ENCODE peak calls at places on chromosomes 4 and X, in eight cellular contexts. One of them, this sample, is unnamed.

GRCh38 chrX:85963736-85964135 is 83.6 kb downstream of the CHM start:
- DNase-seq in kidney epithelial cell: peak; percentile 35
- DNase-seq in cerebellar cortex: no peak
- DNase-seq in left ventricle myocardium superior: no peak
- DNase-seq in activated CD4-positive, alpha-beta T cell treated with anti-CD3 and anti-CD28 coated beads, Interleukin-2, amount 10 ng/mL, durations not matched to agents 7 days and 5 days: no peak
- DNase-seq in KG1: no peak
- DNase-seq in NCI-H1930: no peak
- DNase-seq in pons: peak; percentile 12
- DNase-seq in this sample: no peak

GRCh38 chr4:6772223-6772928 is 10.2 kb upstream of the KIAA0232 start:
- DNase-seq in kidney epithelial cell: no peak
- DNase-seq in cerebellar cortex: peak; percentile 34
- DNase-seq in left ventricle myocardium superior: peak; percentile 60
- DNase-seq in activated CD4-positive, alpha-beta T cell treated with anti-CD3 and anti-CD28 coated beads, Interleukin-2, amount 10 ng/mL, durations not matched to agents 7 days and 5 days: no peak
- DNase-seq in KG1: no peak
- DNase-seq in NCI-H1930: no peak
- DNase-seq in pons: no peak
- DNase-seq in this sample: no peak

GRCh38 chrX:150334100-150334499 is 29.0 kb upstream of the MAMLD1 start:
- DNase-seq in kidney epithelial cell: no peak
- DNase-seq in cerebellar cortex: no peak
- DNase-seq in left ventricle myocardium superior: peak; percentile 52
- DNase-seq in activated CD4-positive, alpha-beta T cell treated with anti-CD3 and anti-CD28 coated beads, Interleukin-2, amount 10 ng/mL, durations not matched to agents 7 days and 5 days: no peak
- DNase-seq in KG1: no peak
- DNase-seq in NCI-H1930: no peak
- DNase-seq in pons: no peak
- DNase-seq in this sample: no peak

GRCh38 chr4:40349561-40350198 is 14.5 kb downstream of the CHRNA9 start:
- DNase-seq in kidney epithelial cell: peak; percentile 29
- DNase-seq in cerebellar cortex: no peak
- DNase-seq in left ventricle myocardium superior: no peak
- DNase-seq in activated CD4-positive, alpha-beta T cell treated with anti-CD3 and anti-CD28 coated beads, Interleukin-2, amount 10 ng/mL, durations not matched to agents 7 days and 5 days: no peak
- DNase-seq in KG1: no peak
- DNase-seq in NCI-H1930: no peak
- DNase-seq in pons: no peak
- DNase-seq in this sample: no peak

GRCh38 chr4:100933628-100934027 is 413.7 kb downstream of the PPP3CA start:
- DNase-seq in kidney epithelial cell: no peak
- DNase-seq in cerebellar cortex: peak; percentile 24
- DNase-seq in left ventricle myocardium superior: no peak
- DNase-seq in activated CD4-positive, alpha-beta T cell treated with anti-CD3 and anti-CD28 coated beads, Interleukin-2, amount 10 ng/mL, durations not matched to agents 7 days and 5 days: no peak
- DNase-seq in KG1: no peak
- DNase-seq in NCI-H1930: no peak
- DNase-seq in pons: no peak
- DNase-seq in this sample: no peak

GRCh38 chr4:71783972-71784371 is at the start of gene GC:
- DNase-seq in kidney epithelial cell: no peak
- DNase-seq in cerebellar cortex: no peak
- DNase-seq in left ventricle myocardium superior: no peak
- DNase-seq in activated CD4-positive, alpha-beta T cell treated with anti-CD3 and anti-CD28 coated beads, Interleukin-2, amount 10 ng/mL, durations not matched to agents 7 days and 5 days: no peak
- DNase-seq in KG1: no peak
- DNase-seq in NCI-H1930: no peak
- DNase-seq in pons: no peak
- DNase-seq in this sample: no peak

GRCh38 chr4:100632163-100632562 is 114.3 kb upstream of the EMCN start:
- DNase-seq in kidney epithelial cell: no peak
- DNase-seq in cerebellar cortex: peak; percentile 98
- DNase-seq in left ventricle myocardium superior: no peak
- DNase-seq in activated CD4-positive, alpha-beta T cell treated with anti-CD3 and anti-CD28 coated beads, Interleukin-2, amount 10 ng/mL, durations not matched to agents 7 days and 5 days: no peak
- DNase-seq in KG1: no peak
- DNase-seq in NCI-H1930: no peak
- DNase-seq in pons: no peak
- DNase-seq in this sample: no peak

GRCh38 chr4:1608196-1608820 is 75.8 kb downstream of the FAM53A start:
- DNase-seq in kidney epithelial cell: no peak
- DNase-seq in cerebellar cortex: no peak
- DNase-seq in left ventricle myocardium superior: peak; percentile 10
- DNase-seq in activated CD4-positive, alpha-beta T cell treated with anti-CD3 and anti-CD28 coated beads, Interleukin-2, amount 10 ng/mL, durations not matched to agents 7 days and 5 days: no peak
- DNase-seq in KG1: no peak
- DNase-seq in NCI-H1930: no peak
- DNase-seq in pons: no peak
- DNase-seq in this sample: no peak

GRCh38 chr4:43132010-43132582 is 239.6 kb downstream of the GRXCR1 start:
- DNase-seq in kidney epithelial cell: peak; percentile 9
- DNase-seq in cerebellar cortex: peak; percentile 88
- DNase-seq in left ventricle myocardium superior: peak; percentile 46
- DNase-seq in activated CD4-positive, alpha-beta T cell treated with anti-CD3 and anti-CD28 coated beads, Interleukin-2, amount 10 ng/mL, durations not matched to agents 7 days and 5 days: peak; percentile 57
- DNase-seq in KG1: peak; percentile 38
- DNase-seq in NCI-H1930: peak; percentile 9
- DNase-seq in pons: peak; percentile 66
- DNase-seq in this sample: no peak

GRCh38 chrX:1435241-1435900 is 17.3 kb downstream of the ASMTL start:
- DNase-seq in kidney epithelial cell: no peak
- DNase-seq in cerebellar cortex: no peak
- DNase-seq in left ventricle myocardium superior: peak; percentile 8
- DNase-seq in activated CD4-positive, alpha-beta T cell treated with anti-CD3 and anti-CD28 coated beads, Interleukin-2, amount 10 ng/mL, durations not matched to agents 7 days and 5 days: peak; percentile 4
- DNase-seq in KG1: no peak
- DNase-seq in NCI-H1930: no peak
- DNase-seq in pons: no peak
- DNase-seq in this sample: no peak

GRCh38 chrX:13666836-13667235 is 13.9 kb downstream of the TCEANC start:
- DNase-seq in kidney epithelial cell: no peak
- DNase-seq in cerebellar cortex: no peak
- DNase-seq in left ventricle myocardium superior: peak; percentile 45
- DNase-seq in activated CD4-positive, alpha-beta T cell treated with anti-CD3 and anti-CD28 coated beads, Interleukin-2, amount 10 ng/mL, durations not matched to agents 7 days and 5 days: no peak
- DNase-seq in KG1: no peak
- DNase-seq in NCI-H1930: no peak
- DNase-seq in pons: peak; percentile 91
- DNase-seq in this sample: no peak

GRCh38 chrX:70262952-70263567 is 3.1 kb upstream of the P2RY4 start:
- DNase-seq in kidney epithelial cell: no peak
- DNase-seq in cerebellar cortex: peak; percentile 2
- DNase-seq in left ventricle myocardium superior: peak; percentile 39
- DNase-seq in activated CD4-positive, alpha-beta T cell treated with anti-CD3 and anti-CD28 coated beads, Interleukin-2, amount 10 ng/mL, durations not matched to agents 7 days and 5 days: peak; percentile 31
- DNase-seq in KG1: no peak
- DNase-seq in NCI-H1930: no peak
- DNase-seq in pons: no peak
- DNase-seq in this sample: no peak

GRCh38 chrX:117707948-117708743 is 408.5 kb downstream of the KLHL13 start:
- DNase-seq in kidney epithelial cell: no peak
- DNase-seq in cerebellar cortex: no peak
- DNase-seq in left ventricle myocardium superior: no peak
- DNase-seq in activated CD4-positive, alpha-beta T cell treated with anti-CD3 and anti-CD28 coated beads, Interleukin-2, amount 10 ng/mL, durations not matched to agents 7 days and 5 days: no peak
- DNase-seq in KG1: no peak
- DNase-seq in NCI-H1930: no peak
- DNase-seq in pons: no peak
- DNase-seq in this sample: no peak

GRCh38 chr4:80197601-80198444 is 520 bp downstream of the PRDM8 start:
- DNase-seq in kidney epithelial cell: no peak
- DNase-seq in cerebellar cortex: no peak
- DNase-seq in left ventricle myocardium superior: no peak
- DNase-seq in activated CD4-positive, alpha-beta T cell treated with anti-CD3 and anti-CD28 coated beads, Interleukin-2, amount 10 ng/mL, durations not matched to agents 7 days and 5 days: no peak
- DNase-seq in KG1: no peak
- DNase-seq in NCI-H1930: peak; percentile 49
- DNase-seq in pons: peak; percentile 94
- DNase-seq in this sample: peak; percentile 52

This sample was measured in NCI-H187.